ENCODE peak calls at places on chromosomes 5 and 9, in five cellular contexts. H, F, J, V and K are unnamed samples.

GRCh38 chr5:54867310-54867944 is 118.0 kb downstream of the ESM1 start:
- DNase-seq in F (peak), J (no peak), V (no peak), H (no peak), K (peak)

GRCh38 chr9:101119206-101119819 is 90.8 kb downstream of the PLPPR1 start:
- DNase-seq in J (peak), F (no peak), H (peak), V (peak), K (peak)

GRCh38 chr9:136856078-136856474 is 3.9 kb downstream of the MAMDC4 start:
- DNase-seq in J (no peak), F (no peak), V (no peak), H (no peak), K (no peak)

GRCh38 chr5:54362434-54362833 is 52.1 kb upstream of the ARL15 start:
- DNase-seq in H (no peak), J (no peak), V (no peak), F (peak), K (no peak)

GRCh38 chr5:61167382-61167781 is 5.1 kb upstream of the SMIM15 start:
- DNase-seq in F (peak), H (no peak), V (no peak), J (peak), K (no peak)

GRCh38 chr9:35422753-35423152 is 67.2 kb upstream of the RUSC2 start:
- DNase-seq in H (no peak), J (no peak), F (no peak), V (no peak), K (no peak)

GRCh38 chr9:99814359-99814758 is 7.3 kb upstream of the NR4A3 start:
- DNase-seq in F (no peak), J (no peak), H (no peak), V (no peak), K (no peak)

GRCh38 chr9:104984994-104985393 is 57.0 kb upstream of the ABCA1 start:
- DNase-seq in V (no peak), H (no peak), F (no peak), J (no peak), K (no peak)

GRCh38 chr5:180395540-180396274 is 42.6 kb upstream of the GFPT2 start:
- DNase-seq in J (no peak), V (peak), H (no peak), F (no peak), K (no peak)

GRCh38 chr5:103465891-103466290 is 96.7 kb downstream of the NUDT12 start:
- DNase-seq in F (no peak), V (no peak), H (no peak), J (no peak), K (no peak)

GRCh38 chr9:136629001-136629878 is 33.5 kb upstream of the EGFL7 start:
- DNase-seq in J (no peak), F (no peak), V (no peak), H (no peak), K (no peak)

GRCh38 chr9:89878003-89878411 is 273.2 kb downstream of the GADD45G start:
- DNase-seq in H (no peak), V (no peak), F (no peak), J (no peak), K (no peak)

GRCh38 chr5:160081495-160081894 is 37.8 kb downstream of the PWWP2A start:
- DNase-seq in V (no peak), J (no peak), H (no peak), F (peak), K (no peak)

GRCh38 chr5:59115345-59115744 is 532.5 kb downstream of the RAB3C start:
- DNase-seq in H (no peak), V (no peak), J (no peak), F (peak), K (no peak)

GRCh38 chr5:141634162-141634561 is 2.5 kb downstream of the HDAC3 start:
- DNase-seq in F (no peak), V (no peak), H (no peak), J (no peak), K (no peak)

GRCh38 chr9:79812507-79813261 is 240.9 kb downstream of the TLE4 start:
- DNase-seq in V (no peak), J (no peak), H (no peak), F (peak), K (no peak)

GRCh38 chr5:39863926-39864572 is 439.3 kb upstream of the DAB2 start:
- DNase-seq in H (no peak), J (no peak), V (no peak), F (no peak), K (no peak)

GRCh38 chr5:120405923-120406322 is 58.2 kb upstream of the PRR16 start:
- DNase-seq in J (peak), F (peak), V (no peak), H (no peak), K (no peak)

GRCh38 chr5:116045821-116046220 is 13.5 kb downstream of the ARL14EPL start:
- DNase-seq in F (peak), H (no peak), V (no peak), J (no peak), K (no peak)

GRCh38 chr9:6226696-6227095 is 11.1 kb downstream of the IL33 start:
- DNase-seq in F (peak), J (peak), V (no peak), H (peak), K (no peak)

GRCh38 chr9:135144581-135145108 is 57.2 kb downstream of the OLFM1 start:
- DNase-seq in V (no peak), H (no peak), F (no peak), J (no peak), K (no peak)

GRCh38 chr5:76137887-76138542 is 54.8 kb downstream of the SV2C start:
- DNase-seq in V (no peak), H (no peak), F (no peak), J (no peak), K (no peak)

GRCh38 chr5:100792781-100793180 is 110.3 kb downstream of the ST8SIA4 start:
- DNase-seq in F (no peak), V (no peak), J (no peak), H (no peak), K (no peak)

GRCh38 chr5:8538813-8539212 is 669.9 kb downstream of the MTRR start:
- DNase-seq in F (no peak), J (no peak), V (no peak), H (no peak), K (no peak)

GRCh38 chr9:13447551-13448422 is 168.3 kb upstream of the MPDZ start:
- DNase-seq in H (no peak), V (no peak), J (no peak), F (no peak), K (no peak)

GRCh38 chr5:146815423-146815822 is 63.1 kb downstream of the PPP2R2B start:
- DNase-seq in J (no peak), F (no peak), V (no peak), H (no peak), K (no peak)

GRCh38 chr9:120774719-120775118 is 18.5 kb downstream of the FBXW2 start:
- DNase-seq in F (no peak), H (no peak), V (no peak), J (no peak), K (no peak)

GRCh38 chr9:114803459-114803858 is 2.4 kb downstream of the TNFSF15 start:
- DNase-seq in F (no peak), V (no peak), J (no peak), H (no peak), K (no peak)

GRCh38 chr9:116901260-116901659 is 214.2 kb downstream of the TRIM32 start:
- DNase-seq in H (no peak), V (no peak), F (peak), J (no peak), K (no peak)

GRCh38 chr9:104987743-104988142 is 59.8 kb upstream of the ABCA1 start:
- DNase-seq in H (no peak), V (no peak), J (no peak), F (no peak), K (no peak)

GRCh38 chr5:111697215-111697614 is 59.8 kb downstream of the NREP start:
- DNase-seq in J (no peak), H (no peak), F (peak), V (no peak), K (no peak)

GRCh38 chr5:54186912-54187445 is 123.4 kb downstream of the ARL15 start:
- DNase-seq in F (no peak), J (no peak), H (no peak), V (no peak), K (no peak)

GRCh38 chr5:151082976-151083651 is 2.3 kb upstream of the TNIP1 start:
- DNase-seq in F (no peak), H (peak), J (no peak), V (peak), K (no peak)

GRCh38 chr9:34554211-34555001 is 31.6 kb upstream of the ENHO start:
- DNase-seq in J (no peak), V (no peak), H (no peak), F (no peak), K (no peak)

GRCh38 chr9:116144038-116144437 is 9.6 kb upstream of the PAPPA start:
- DNase-seq in H (no peak), V (no peak), F (peak), J (peak), K (no peak)

GRCh38 chr5:180304431-180305375 is 12.8 kb upstream of the MAPK9 start:
- DNase-seq in F (no peak), J (no peak), V (no peak), H (no peak), K (no peak)

GRCh38 chr5:93299596-93300308 is 281.3 kb downstream of the NR2F1-AS1 start:
- DNase-seq in F (peak), H (no peak), V (no peak), J (no peak), K (no peak)

GRCh38 chr9:131667576-131667975 is 72.3 kb downstream of the RAPGEF1 start:
- DNase-seq in H (no peak), F (peak), J (peak), V (no peak), K (no peak)

GRCh38 chr9:129170229-129170628 is 7.8 kb downstream of the IER5L start:
- DNase-seq in F (no peak), H (no peak), J (no peak), V (no peak), K (no peak)
- H3K27ac ChIP-seq in F (no peak), H (no peak), J (no peak), V (no peak), K (no peak)

GRCh38 chr5:1107167-1108007 is 4.5 kb downstream of the SLC12A7 start:
- DNase-seq in J (no peak), V (no peak), F (no peak), H (no peak), K (no peak)

GRCh38 chr5:1104327-1105006 is 7.4 kb downstream of the SLC12A7 start:
- DNase-seq in V (no peak), H (no peak), J (no peak), F (no peak), K (no peak)

GRCh38 chr5:1106385-1107166 is 5.3 kb downstream of the SLC12A7 start:
- DNase-seq in J (no peak), F (no peak), V (no peak), H (no peak), K (no peak)

GRCh38 chr5:1103505-1104326 is 8.1 kb downstream of the SLC12A7 start:
- DNase-seq in F (no peak), V (peak), J (no peak), H (peak), K (no peak)

DNA sequence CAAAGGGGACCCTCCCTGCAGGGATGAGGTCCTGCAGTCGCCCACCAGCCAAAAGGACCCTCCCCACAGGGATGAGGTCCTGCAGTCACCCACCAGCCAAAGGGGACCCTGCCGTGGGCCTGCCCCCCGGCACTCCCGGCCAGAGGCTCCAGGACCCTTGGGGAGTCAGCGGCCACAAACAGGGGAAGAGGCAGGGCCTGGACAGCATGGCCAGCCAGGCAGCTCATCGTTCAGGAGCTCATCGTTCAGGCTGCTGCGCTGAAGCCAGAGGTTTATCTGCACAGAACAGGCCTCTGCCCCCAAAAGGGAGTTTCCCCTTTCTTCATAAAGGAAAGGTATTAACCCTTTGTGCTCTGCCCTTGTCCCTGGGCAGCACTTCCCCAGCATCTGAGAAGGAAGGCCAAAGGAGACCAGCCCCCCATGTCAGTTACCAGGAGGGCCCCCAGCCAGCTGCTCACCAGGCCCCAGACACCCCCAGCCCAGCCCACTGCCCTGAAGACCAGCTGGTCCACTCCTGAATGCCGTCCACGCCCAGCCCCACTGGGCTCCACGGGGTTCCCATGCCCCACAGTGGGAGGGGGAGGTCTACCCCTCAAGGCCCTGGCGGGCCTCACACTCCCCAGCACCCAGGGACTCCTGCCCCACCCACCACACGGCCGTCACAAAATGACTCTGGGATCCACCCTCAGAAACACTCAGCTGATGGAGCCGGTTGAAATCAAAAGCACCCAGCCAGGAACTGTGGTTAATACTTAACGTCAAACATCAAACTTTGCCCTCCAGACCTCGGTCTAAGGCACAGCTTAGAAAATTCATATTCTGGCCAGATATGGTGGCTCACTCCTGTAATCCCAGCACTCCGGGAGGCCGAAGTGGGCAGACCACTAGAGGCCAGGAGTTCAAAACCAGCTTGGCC is 6.3 kb downstream of the SLC12A7 start:
- DNase-seq in J (no peak), H (no peak), V (no peak), F (no peak), K (no peak)
- H3K27ac ChIP-seq in J (no peak), H (peak), V (no peak), F (no peak), K (no peak)

DNA sequence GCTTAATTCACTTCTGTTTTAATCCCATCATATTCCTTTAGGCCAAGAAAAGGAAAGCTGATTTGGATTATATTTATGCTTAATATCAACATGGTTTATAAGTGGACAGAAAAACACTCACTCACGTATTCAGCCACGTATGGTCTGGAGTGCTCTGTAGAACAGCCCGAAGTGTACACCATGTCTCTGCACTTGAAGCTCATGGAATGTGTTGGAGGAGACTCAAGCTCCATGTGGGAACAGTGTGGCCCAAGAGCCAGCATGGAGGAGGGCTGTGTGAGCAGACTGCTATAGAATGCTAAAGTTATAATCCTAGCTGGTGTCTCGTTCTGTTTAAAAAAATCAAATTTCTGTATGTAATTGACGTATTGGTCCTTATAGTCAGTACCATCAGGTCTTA is 32.9 kb downstream of the OTULINL start:
- DNase-seq in J (no peak), F (no peak), V (no peak), H (peak), K (no peak)
- H3K27ac ChIP-seq in J (no peak), F (no peak), V (no peak), H (no peak), K (no peak)

GRCh38 chr5:10524376-10525123 is 39.3 kb upstream of the ANKRD33B start:
- DNase-seq in J (peak), V (peak), H (no peak), F (peak), K (peak)
- H3K27ac ChIP-seq in J (peak), V (no peak), H (no peak), F (peak), K (no peak)

GRCh38 chr5:65808261-65808741 is 86.3 kb downstream of the NLN start:
- DNase-seq in J (no peak), H (no peak), V (no peak), F (peak), K (no peak)

GRCh38 chr5:65811895-65812294 is 89.9 kb downstream of the NLN start:
- DNase-seq in F (peak), H (no peak), V (no peak), J (peak), K (no peak)

GRCh38 chr5:65811004-65811403 is 89.0 kb downstream of the NLN start:
- DNase-seq in V (no peak), J (peak), H (no peak), F (peak), K (no peak)

GRCh38 chr5:65809817-65810531 is 88.0 kb downstream of the NLN start:
- DNase-seq in V (peak), J (peak), F (peak), H (no peak), K (peak)

DNA sequence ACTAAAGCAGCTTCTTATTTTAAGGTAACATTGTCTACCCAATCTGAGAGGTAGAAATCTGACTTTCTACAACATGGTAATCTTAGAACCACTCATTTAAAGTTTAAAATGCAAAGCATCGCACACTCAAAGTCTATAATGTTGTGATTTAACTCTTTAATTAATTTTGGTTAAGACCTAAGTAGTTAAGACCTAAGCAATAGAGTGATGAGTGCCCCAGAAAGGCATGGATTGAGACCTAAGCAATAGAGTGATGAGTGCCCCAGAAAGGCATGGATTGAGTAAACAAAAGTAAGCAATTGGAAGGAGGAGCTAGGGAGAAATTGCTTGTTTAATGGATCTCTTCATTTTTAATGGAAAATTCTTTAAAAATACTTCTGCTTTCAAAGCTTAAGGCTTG is 86.8 kb downstream of the NLN start:
- DNase-seq in V (no peak), J (peak), F (peak), H (no peak), K (no peak)
- H3K27ac ChIP-seq in V (no peak), J (no peak), F (peak), H (no peak), K (peak)

GRCh38 chr5:74164725-74165226 is 475.8 kb downstream of the ENC1 start:
- DNase-seq in J (no peak), H (no peak), V (peak), F (no peak), K (no peak)
- H3K27ac ChIP-seq in J (no peak), H (no peak), V (peak), F (no peak), K (no peak)

GRCh38 chr5:177469750-177470525 is 3.5 kb downstream of the DBN1 start:
- DNase-seq in V (no peak), F (no peak), H (no peak), J (no peak), K (no peak)

GRCh38 chr5:177469061-177469628 is 4.3 kb downstream of the DBN1 start:
- DNase-seq in F (no peak), V (peak), H (no peak), J (peak), K (peak)

GRCh38 chr5:177467436-177467835 is 6.0 kb downstream of the DBN1 start:
- DNase-seq in H (no peak), F (no peak), J (no peak), V (no peak), K (no peak)

GRCh38 chr5:177466861-177467260 is 6.6 kb downstream of the DBN1 start:
- DNase-seq in F (no peak), J (no peak), V (no peak), H (no peak), K (no peak)

GRCh38 chr5:177468329-177469058 is 4.9 kb downstream of the DBN1 start:
- DNase-seq in J (peak), F (peak), V (peak), H (no peak), K (no peak)
- H3K27ac ChIP-seq in J (no peak), F (peak), V (no peak), H (no peak), K (peak)

GRCh38 chr9:128143409-128144238 is 5.6 kb upstream of the LCN2 start:
- DNase-seq in V (peak), F (no peak), J (no peak), H (no peak), K (no peak)
- H3K27ac ChIP-seq in V (no peak), F (no peak), J (no peak), H (no peak), K (no peak)

DNA sequence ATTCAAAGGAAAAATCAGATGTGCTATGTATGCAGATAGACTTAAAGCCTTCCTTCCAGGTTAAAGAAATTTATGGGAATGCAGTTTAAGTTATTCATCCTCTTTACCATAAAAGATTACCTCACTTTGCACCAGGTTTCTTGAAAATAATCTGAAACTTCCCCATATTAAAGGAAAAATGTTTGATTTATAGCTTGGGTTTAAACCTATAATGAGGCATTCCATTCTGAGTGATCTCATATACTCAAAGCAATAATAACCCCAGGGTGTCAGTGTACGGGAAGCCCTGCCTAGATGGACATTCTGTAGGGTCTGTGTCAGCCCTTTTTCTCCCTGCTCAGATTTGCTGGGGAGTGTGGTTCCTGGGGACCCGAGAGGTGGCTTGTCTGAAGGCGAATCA is 323.5 kb upstream of the SLC24A2 start:
- DNase-seq in H (no peak), F (no peak), V (no peak), J (no peak), K (no peak)
- H3K27ac ChIP-seq in H (no peak), F (no peak), V (no peak), J (no peak), K (no peak)